ENCODE peak calls at places on chromosomes 13 and 19, in eight cellular contexts. One of them, this sample, is unnamed.

GRCh38 chr13:98576963-98577822 is at the start of gene STK24:
- DNase-seq in Panc1: no peak
- DNase-seq in RKO: peak; percentile 70
- DNase-seq in stomach: peak; percentile 77
- DNase-seq in occipital lobe: peak; percentile 42
- DNase-seq in smooth muscle cell of the brain vasculature: no peak
- DNase-seq in esophagus squamous epithelium: no peak
- DNase-seq in heart left ventricle: peak; percentile 88
- DNase-seq in this sample: peak; percentile 59

GRCh38 chr19:16290692-16291091 is 33.9 kb upstream of the KLF2 start:
- DNase-seq in esophagus squamous epithelium: no peak
- DNase-seq in occipital lobe: no peak
- DNase-seq in Panc1: no peak
- DNase-seq in heart left ventricle: no peak
- DNase-seq in stomach: no peak
- DNase-seq in smooth muscle cell of the brain vasculature: no peak
- DNase-seq in RKO: no peak
- DNase-seq in this sample: no peak

GRCh38 chr19:46601318-46602224 is at the start of gene CALM3:
- DNase-seq in RKO: peak; percentile 18
- DNase-seq in smooth muscle cell of the brain vasculature: no peak
- DNase-seq in heart left ventricle: no peak
- DNase-seq in esophagus squamous epithelium: no peak
- DNase-seq in stomach: no peak
- DNase-seq in occipital lobe: no peak
- DNase-seq in Panc1: no peak
- DNase-seq in this sample: no peak

GRCh38 chr19:2053601-2054389 is 2.8 kb upstream of the MKNK2 start:
- DNase-seq in heart left ventricle: peak; percentile 86
- DNase-seq in stomach: peak; percentile 88
- DNase-seq in RKO: no peak
- DNase-seq in smooth muscle cell of the brain vasculature: no peak
- DNase-seq in occipital lobe: no peak
- DNase-seq in Panc1: no peak
- DNase-seq in esophagus squamous epithelium: no peak
- DNase-seq in this sample: no peak

GRCh38 chr19:2694196-2694595 is 8.3 kb downstream of the GNG7 start:
- DNase-seq in heart left ventricle: no peak
- DNase-seq in stomach: no peak
- DNase-seq in RKO: no peak
- DNase-seq in Panc1: no peak
- DNase-seq in esophagus squamous epithelium: no peak
- DNase-seq in smooth muscle cell of the brain vasculature: no peak
- DNase-seq in occipital lobe: no peak
- DNase-seq in this sample: no peak

GRCh38 chr19:38055655-38056521 is 148.9 kb downstream of the SIPA1L3 start:
- DNase-seq in stomach: no peak
- DNase-seq in Panc1: no peak
- DNase-seq in esophagus squamous epithelium: no peak
- DNase-seq in RKO: no peak
- DNase-seq in occipital lobe: no peak
- DNase-seq in heart left ventricle: no peak
- DNase-seq in smooth muscle cell of the brain vasculature: no peak
- DNase-seq in this sample: no peak

GRCh38 chr13:98174995-98175394 is 2.1 kb downstream of the RNF113B start:
- DNase-seq in occipital lobe: no peak
- DNase-seq in stomach: no peak
- DNase-seq in Panc1: no peak
- DNase-seq in smooth muscle cell of the brain vasculature: no peak
- DNase-seq in esophagus squamous epithelium: no peak
- DNase-seq in heart left ventricle: no peak
- DNase-seq in RKO: no peak
- DNase-seq in this sample: no peak

GRCh38 chr19:10812902-10813404 is 23.1 kb downstream of the TMED1 start:
- DNase-seq in occipital lobe: no peak
- DNase-seq in stomach: peak; percentile 33
- DNase-seq in Panc1: no peak
- DNase-seq in smooth muscle cell of the brain vasculature: peak; percentile 73
- DNase-seq in RKO: peak; percentile 80
- DNase-seq in heart left ventricle: no peak
- DNase-seq in esophagus squamous epithelium: no peak
- DNase-seq in this sample: no peak

GRCh38 chr19:36169084-36169760 is 17.0 kb upstream of the COX7A1 start:
- DNase-seq in occipital lobe: no peak
- DNase-seq in esophagus squamous epithelium: no peak
- DNase-seq in RKO: no peak
- DNase-seq in heart left ventricle: no peak
- DNase-seq in smooth muscle cell of the brain vasculature: no peak
- DNase-seq in Panc1: no peak
- DNase-seq in stomach: peak; percentile 35
- DNase-seq in this sample: no peak

GRCh38 chr13:45297456-45298205 is 43.4 kb downstream of the TPT1 start:
- DNase-seq in Panc1: no peak
- DNase-seq in esophagus squamous epithelium: no peak
- DNase-seq in RKO: no peak
- DNase-seq in stomach: no peak
- DNase-seq in occipital lobe: no peak
- DNase-seq in heart left ventricle: no peak
- DNase-seq in smooth muscle cell of the brain vasculature: no peak
- DNase-seq in this sample: peak; percentile 22

GRCh38 chr19:30719991-30720329 is 347.8 kb downstream of the ZNF536 start:
- DNase-seq in esophagus squamous epithelium: no peak
- DNase-seq in Panc1: no peak
- DNase-seq in stomach: no peak
- DNase-seq in heart left ventricle: no peak
- DNase-seq in smooth muscle cell of the brain vasculature: no peak
- DNase-seq in occipital lobe: no peak
- DNase-seq in RKO: no peak
- DNase-seq in this sample: no peak

GRCh38 chr13:46010148-46010547 is 42.4 kb downstream of the ZC3H13 start:
- DNase-seq in Panc1: no peak
- DNase-seq in esophagus squamous epithelium: no peak
- DNase-seq in RKO: peak; percentile 28
- DNase-seq in stomach: no peak
- DNase-seq in occipital lobe: no peak
- DNase-seq in smooth muscle cell of the brain vasculature: no peak
- DNase-seq in heart left ventricle: no peak
- DNase-seq in this sample: no peak

GRCh38 chr19:13132471-13133166 is 14.6 kb downstream of the NACC1 start:
- DNase-seq in occipital lobe: no peak
- DNase-seq in smooth muscle cell of the brain vasculature: no peak
- DNase-seq in Panc1: no peak
- DNase-seq in esophagus squamous epithelium: no peak
- DNase-seq in heart left ventricle: no peak
- DNase-seq in stomach: no peak
- DNase-seq in RKO: no peak
- DNase-seq in this sample: no peak

GRCh38 chr19:16588824-16589577 is 16.8 kb upstream of the SLC35E1 start:
- DNase-seq in smooth muscle cell of the brain vasculature: no peak
- DNase-seq in stomach: no peak
- DNase-seq in heart left ventricle: no peak
- DNase-seq in RKO: no peak
- DNase-seq in esophagus squamous epithelium: no peak
- DNase-seq in Panc1: no peak
- DNase-seq in occipital lobe: no peak
- DNase-seq in this sample: no peak

GRCh38 chr13:53191091-53191490 is 162.5 kb downstream of the OLFM4 start:
- DNase-seq in Panc1: no peak
- DNase-seq in smooth muscle cell of the brain vasculature: no peak
- DNase-seq in esophagus squamous epithelium: no peak
- DNase-seq in RKO: peak; percentile 79
- DNase-seq in heart left ventricle: no peak
- DNase-seq in occipital lobe: no peak
- DNase-seq in stomach: no peak
- DNase-seq in this sample: no peak

GRCh38 chr13:113273856-113274590 is 23.0 kb upstream of the LAMP1 start:
- DNase-seq in heart left ventricle: no peak
- DNase-seq in Panc1: no peak
- DNase-seq in occipital lobe: no peak
- DNase-seq in stomach: no peak
- DNase-seq in esophagus squamous epithelium: no peak
- DNase-seq in RKO: no peak
- DNase-seq in smooth muscle cell of the brain vasculature: no peak
- DNase-seq in this sample: no peak

GRCh38 chr19:49681830-49682229 is 4.8 kb downstream of the PRMT1 start:
- DNase-seq in RKO: no peak
- DNase-seq in stomach: no peak
- DNase-seq in smooth muscle cell of the brain vasculature: no peak
- DNase-seq in Panc1: no peak
- DNase-seq in occipital lobe: no peak
- DNase-seq in esophagus squamous epithelium: no peak
- DNase-seq in heart left ventricle: no peak
- DNase-seq in this sample: no peak

This sample was measured in anterior cingulate cortex.